ENCODE peak calls at places on chromosomes 4 and X, in seven cellular contexts. B is Ammon's horn; X is NCI-H1417; P is globus pallidus; J is GM20000; R is psoas muscle; I is activated effector memory CD4-positive, alpha-beta T cell treated with Interleukin-2 at 50 U/mL for 16 hours. S is an unnamed sample.

GRCh38 chrX:50432760-50433377 is 37.8 kb downstream of the DGKK start:
- DNase-seq in J (no peak), X (no peak), P (no peak), R (no peak), B (no peak), I (no peak), S (no peak)

GRCh38 chrX:44435047-44435446 is 91.6 kb upstream of the EFHC2 start:
- DNase-seq in R (no peak), B (no peak), X (no peak), P (no peak), J (no peak), I (no peak), S (no peak)

GRCh38 chrX:132664273-132664672 is 175.4 kb upstream of the MBNL3 start:
- DNase-seq in R (no peak), B (no peak), X (no peak), P (no peak), I (no peak), J (no peak), S (no peak)

GRCh38 chr4:146654976-146655761 is 16.5 kb downstream of the POU4F2 start:
- DNase-seq in B (no peak), P (no peak), X (peak), I (no peak), R (no peak), J (no peak), S (no peak)

GRCh38 chrX:106619797-106620196 is 8.0 kb downstream of the RADX start:
- DNase-seq in B (no peak), X (peak), J (no peak), P (no peak), I (no peak), R (no peak), S (no peak)

GRCh38 chr4:98851806-98852205 is 77.1 kb downstream of the EIF4E start:
- DNase-seq in B (no peak), J (no peak), R (no peak), P (no peak), X (no peak), I (no peak), S (no peak)

GRCh38 chrX:136115124-136115908 is 32.0 kb upstream of the FHL1 start:
- DNase-seq in J (no peak), P (no peak), I (no peak), B (peak), X (no peak), R (no peak), S (no peak)

GRCh38 chr4:153271820-153272219 is 67.6 kb downstream of the TRIM2 start:
- DNase-seq in X (no peak), B (no peak), R (no peak), J (no peak), I (no peak), P (no peak), S (no peak)

GRCh38 chr4:109315818-109316217 is 13.4 kb upstream of the COL25A1 start:
- DNase-seq in B (no peak), J (no peak), P (no peak), X (no peak), I (no peak), R (no peak), S (no peak)

GRCh38 chr4:185016101-185016940 is 2.0 kb upstream of the HELT start:
- DNase-seq in I (no peak), J (no peak), X (no peak), P (no peak), R (no peak), B (no peak), S (no peak)

GRCh38 chrX:36414056-36414455 is 494.5 kb downstream of the CFAP47 start:
- DNase-seq in I (no peak), X (no peak), B (no peak), J (no peak), R (no peak), P (no peak), S (no peak)

GRCh38 chr4:134422776-134423175 is 221.2 kb upstream of the PABPC4L start:
- DNase-seq in P (no peak), B (no peak), X (peak), J (no peak), R (no peak), I (no peak), S (no peak)

GRCh38 chr4:15004701-15005301 is 2.5 kb downstream of the CPEB2 start:
- DNase-seq in R (peak), B (peak), J (peak), X (peak), P (no peak), I (peak), S (peak)

GRCh38 chr4:85703098-85703497 is 228.1 kb downstream of the ARHGAP24 start:
- DNase-seq in J (no peak), P (peak), I (no peak), X (no peak), B (peak), R (no peak), S (no peak)

GRCh38 chr4:186161138-186161537 is 30.2 kb upstream of the CYP4V2 start:
- DNase-seq in P (no peak), B (no peak), I (no peak), X (peak), J (peak), R (no peak), S (no peak)

GRCh38 chr4:185573651-185574199 is 38.4 kb upstream of the PDLIM3 start:
- DNase-seq in P (no peak), R (peak), J (no peak), I (no peak), B (no peak), X (no peak), S (no peak)

GRCh38 chrX:20913760-20914159 is 460.5 kb upstream of the CNKSR2 start:
- DNase-seq in X (no peak), I (no peak), B (no peak), R (no peak), P (no peak), J (no peak), S (no peak)

GRCh38 chr4:8222609-8223391 is 23.7 kb downstream of the SH3TC1 start:
- DNase-seq in P (no peak), R (no peak), J (no peak), I (no peak), B (no peak), X (no peak), S (no peak)

GRCh38 chr4:2354760-2355159 is 63.7 kb downstream of the ZFYVE28 start:
- DNase-seq in I (no peak), J (no peak), X (no peak), R (no peak), B (no peak), P (no peak), S (no peak)

GRCh38 chrX:44299177-44299576 is 44.3 kb downstream of the EFHC2 start:
- DNase-seq in P (no peak), X (no peak), J (no peak), R (no peak), B (no peak), I (no peak), S (no peak)

GRCh38 chr4:25696409-25696808 is 40.8 kb downstream of the SLC34A2 start:
- DNase-seq in B (no peak), R (no peak), J (no peak), X (no peak), P (no peak), I (no peak), S (no peak)

GRCh38 chr4:8842614-8843013 is 29.0 kb downstream of the HMX1 start:
- DNase-seq in I (no peak), J (no peak), B (no peak), X (no peak), P (no peak), R (no peak), S (no peak)

GRCh38 chrX:1231850-1232505 is 19.5 kb upstream of the CRLF2 start:
- DNase-seq in B (no peak), P (no peak), X (no peak), R (no peak), I (peak), J (no peak), S (no peak)

GRCh38 chrX:40099046-40099968 is 1.5 kb upstream of the BCOR start:
- DNase-seq in B (no peak), R (peak), I (peak), X (peak), P (no peak), J (peak), S (no peak)

GRCh38 chr4:163536101-163536500 is 41.6 kb downstream of the TMA16 start:
- DNase-seq in R (no peak), J (no peak), P (no peak), I (no peak), X (no peak), B (no peak), S (no peak)